ENCODE peak calls at places on chromosome 15, in eight cellular contexts. T, G, N, Z, P, V, E and K are unnamed samples.

GRCh38 chr15:91224750-91225380 is 124.8 kb downstream of the SV2B start:
- DNase-seq in E (peak; percentile 20), Z (no peak), V (peak; percentile 65), P (peak; percentile 17), G (peak; percentile 41), T (peak; percentile 57), N (no peak), K (no peak)

GRCh38 chr15:70618929-70619328 is 144.4 kb downstream of the UACA start:
- DNase-seq in E (no peak), T (no peak), P (no peak), Z (no peak), G (peak; percentile 33), N (no peak), V (no peak), K (no peak)

GRCh38 chr15:40936709-40937666 is 7.8 kb downstream of the DLL4 start:
- DNase-seq in V (no peak), G (peak; percentile 74), T (no peak), P (no peak), Z (peak; percentile 62), N (no peak), E (no peak), K (no peak)

GRCh38 chr15:52097176-52097575 is 15.4 kb downstream of the BCL2L10 start:
- DNase-seq in E (no peak), N (no peak), V (no peak), P (no peak), Z (no peak), T (no peak), G (no peak), K (no peak)

GRCh38 chr15:27660676-27661075 is 438.4 kb downstream of the OCA2 start:
- DNase-seq in V (no peak), E (no peak), T (no peak), P (no peak), Z (no peak), N (no peak), G (no peak), K (no peak)

GRCh38 chr15:86337071-86337470 is 257.4 kb downstream of the AGBL1 start:
- DNase-seq in T (no peak), N (no peak), P (no peak), Z (no peak), V (no peak), E (no peak), G (no peak), K (no peak)

GRCh38 chr15:101362359-101362758 is 67.3 kb upstream of the SNRPA1 start:
- DNase-seq in V (no peak), Z (no peak), P (no peak), G (no peak), E (no peak), T (no peak), N (no peak), K (no peak)

GRCh38 chr15:82944038-82944437 is 8.5 kb downstream of the HOMER2 start:
- DNase-seq in P (no peak), G (no peak), V (no peak), E (no peak), Z (no peak), N (no peak), T (no peak), K (no peak)